ENCODE peak calls at places on chromosome X, in four cellular contexts. Q is hepatocyte, K is lower leg skin, B is astrocyte of the cerebellum. W is an unnamed sample.
A peak's percentile ranks its signal among the peaks of the same experiment; 100 is the strongest.

GRCh38 chrX:30275498-30275897 is 28.6 kb downstream of the MAGEB1 start:
- DNase-seq in Q (no peak), K (no peak), B (no peak), W (no peak)

GRCh38 chrX:129704491-129704890 is 34.3 kb upstream of the XPNPEP2 start:
- DNase-seq in Q (no peak), K (no peak), B (no peak), W (no peak)

GRCh38 chrX:138897621-138898492 is 186.3 kb upstream of the FGF13 start:
- DNase-seq in Q (no peak), K (no peak), B (peak; percentile 11), W (no peak)

GRCh38 chrX:103631145-103631544 is 2.4 kb downstream of the TCEAL1 start:
- DNase-seq in Q (no peak), K (no peak), B (no peak), W (no peak)

GRCh38 chrX:15146515-15146914 is 123.4 kb downstream of the ASB9 start:
- DNase-seq in Q (peak; percentile 8), K (no peak), B (no peak), W (no peak)

GRCh38 chrX:104854188-104854587 is 288.2 kb downstream of the IL1RAPL2 start:
- DNase-seq in Q (no peak), K (no peak), B (peak; percentile 75), W (no peak)

GRCh38 chrX:46236411-46236810 is 308.8 kb downstream of the ZNF674 start:
- DNase-seq in Q (no peak), K (no peak), B (no peak), W (no peak)

GRCh38 chrX:138748480-138748879 is 37.0 kb upstream of the FGF13 start:
- DNase-seq in Q (peak; percentile 33), K (no peak), B (peak; percentile 11), W (no peak)

GRCh38 chrX:17725176-17725575 is 12.1 kb upstream of the SCML1 start:
- DNase-seq in Q (no peak), K (no peak), B (no peak), W (no peak)

GRCh38 chrX:19740744-19741143 is 146.7 kb downstream of the SH3KBP1 start:
- DNase-seq in Q (peak; percentile 7), K (no peak), B (no peak), W (no peak)

GRCh38 chrX:130896026-130896425 is 7.0 kb downstream of the ENOX2 start:
- DNase-seq in Q (peak; percentile 12), K (peak; percentile 23), B (no peak), W (no peak)

GRCh38 chrX:154016366-154017076 is 3.2 kb downstream of the IRAK1 start:
- DNase-seq in Q (no peak), K (no peak), B (no peak), W (no peak)

GRCh38 chrX:15136795-15137194 is 133.1 kb downstream of the ASB9 start:
- DNase-seq in Q (no peak), K (no peak), B (no peak), W (no peak)

GRCh38 chrX:46637937-46638336 is 64.4 kb downstream of the CHST7 start:
- DNase-seq in Q (no peak), K (no peak), B (no peak), W (no peak)

GRCh38 chrX:150731795-150732194 is 38.6 kb downstream of the MTMR1 start:
- DNase-seq in Q (no peak), K (peak; percentile 27), B (peak; percentile 36), W (no peak)

GRCh38 chrX:44071847-44072545 is 98.8 kb upstream of the NDP start:
- DNase-seq in Q (peak; percentile 17), K (no peak), B (peak; percentile 22), W (no peak)

GRCh38 chrX:105126201-105126600 is 94.3 kb downstream of the TEX13A start:
- DNase-seq in Q (no peak), K (no peak), B (no peak), W (no peak)

GRCh38 chrX:13119386-13119785 is 75.0 kb upstream of the FAM9C start:
- DNase-seq in Q (no peak), K (no peak), B (no peak), W (no peak)

GRCh38 chrX:107629533-107629909 is 1.2 kb downstream of the PRPS1 start:
- DNase-seq in Q (peak; percentile 52), K (no peak), B (no peak), W (no peak)

GRCh38 chrX:13502590-13502989 is 66.8 kb upstream of the EGFL6 start:
- DNase-seq in Q (no peak), K (no peak), B (no peak), W (no peak)

GRCh38 chrX:71618303-71618721 is at the start of gene CXCR3:
- DNase-seq in Q (no peak), K (no peak), B (no peak), W (peak; percentile 58)

GRCh38 chrX:17459596-17459995 is 84.6 kb downstream of the NHS start:
- DNase-seq in Q (no peak), K (no peak), B (peak; percentile 43), W (no peak)

GRCh38 chrX:3516051-3516541 is 169.6 kb upstream of the MXRA5 start:
- DNase-seq in Q (no peak), K (no peak), B (no peak), W (no peak)

GRCh38 chrX:150536455-150537116 is 31.8 kb upstream of the MTM1 start:
- DNase-seq in Q (no peak), K (no peak), B (no peak), W (no peak)

GRCh38 chrX:40145001-40145631 is 47.4 kb upstream of the BCOR start:
- DNase-seq in Q (no peak), K (no peak), B (no peak), W (no peak)

GRCh38 chrX:39969099-39969825 is 128.5 kb downstream of the BCOR start:
- DNase-seq in Q (no peak), K (no peak), B (no peak), W (no peak)

GRCh38 chrX:10649286-10649685 is 28.9 kb upstream of the MID1 start:
- DNase-seq in Q (no peak), K (no peak), B (no peak), W (no peak)

GRCh38 chrX:68199062-68199848 is 234.0 kb downstream of the OPHN1 start:
- DNase-seq in Q (no peak), K (no peak), B (no peak), W (no peak)

GRCh38 chrX:29617725-29618124 is 597.6 kb upstream of the MAGEB2 start:
- DNase-seq in Q (no peak), K (no peak), B (no peak), W (no peak)

GRCh38 chrX:151796576-151796975 is 62.0 kb downstream of the CNGA2 start:
- DNase-seq in Q (no peak), K (no peak), B (no peak), W (no peak)

GRCh38 chrX:150664290-150664689 is 28.9 kb upstream of the MTMR1 start:
- DNase-seq in Q (no peak), K (no peak), B (no peak), W (no peak)

GRCh38 chrX:149490100-149490499 is 15.0 kb downstream of the IDS start:
- DNase-seq in Q (no peak), K (no peak), B (no peak), W (no peak)

GRCh38 chrX:37455381-37455780 is 106.2 kb downstream of the PRRG1 start:
- DNase-seq in Q (no peak), K (no peak), B (no peak), W (no peak)

GRCh38 chrX:19544693-19545305 is 29.5 kb upstream of the MAP3K15 start:
- DNase-seq in Q (peak; percentile 71), K (peak; percentile 15), B (peak; percentile 42), W (peak; percentile 69)

GRCh38 chrX:138886769-138887168 is 175.3 kb upstream of the FGF13 start:
- DNase-seq in Q (peak; percentile 9), K (peak; percentile 14), B (peak; percentile 38), W (no peak)

W was measured in GM13976.